ENCODE peak calls at places on chromosome 17, in four cellular contexts. K is bronchial epithelial cell, G is AG09309, P is pancreas. O is an unnamed sample.

GRCh38 chr17:14301279-14301760 is 439 bp downstream of the HS3ST3B1 start:
- DNase-seq in P (no peak), K (peak), G (no peak), O (no peak)

GRCh38 chr17:40561871-40562611 is 3.2 kb downstream of the CCR7 start:
- DNase-seq in P (peak), G (no peak), K (no peak), O (no peak)

GRCh38 chr17:34146440-34147043 is 108.5 kb upstream of the CCL2 start:
- DNase-seq in P (peak), K (peak), G (no peak), O (peak)

GRCh38 chr17:76032073-76032779 is 5.1 kb upstream of the EVPL start:
- DNase-seq in G (no peak), P (no peak), K (no peak), O (no peak)

GRCh38 chr17:34840758-34841157 is 120.5 kb downstream of the CCT6B start:
- DNase-seq in K (no peak), P (no peak), G (no peak), O (no peak)

GRCh38 chr17:64343833-64344637 is 46.6 kb downstream of the PECAM1 start:
- DNase-seq in G (peak), P (no peak), K (peak), O (peak)

GRCh38 chr17:34537445-34537844 is 41.9 kb upstream of the TMEM132E start:
- DNase-seq in P (no peak), G (no peak), K (no peak), O (no peak)

GRCh38 chr17:80055597-80055996 is 19.2 kb downstream of the CCDC40 start:
- DNase-seq in K (no peak), G (no peak), P (no peak), O (no peak)

GRCh38 chr17:1153795-1154546 is 25.8 kb downstream of the ABR start:
- DNase-seq in P (no peak), G (peak), K (no peak), O (peak)

GRCh38 chr17:74499992-74500391 is 31.3 kb downstream of the CD300LB start:
- DNase-seq in G (no peak), P (no peak), K (no peak), O (no peak)

GRCh38 chr17:68431661-68432071 is 25.6 kb downstream of the WIPI1 start:
- DNase-seq in P (peak), K (peak), G (no peak), O (peak)

GRCh38 chr17:28379814-28380571 is 8.5 kb downstream of the SARM1 start:
- DNase-seq in P (no peak), G (peak), K (peak), O (peak)

GRCh38 chr17:28384281-28385036 is 13.0 kb downstream of the SARM1 start:
- DNase-seq in P (peak), G (no peak), K (peak), O (no peak)

GRCh38 chr17:28385037-28385797 is 13.7 kb downstream of the SARM1 start:
- DNase-seq in K (no peak), P (peak), G (no peak), O (no peak)

GRCh38 chr17:28380572-28380907 is 9.0 kb downstream of the SARM1 start:
- DNase-seq in K (no peak), G (no peak), P (no peak), O (no peak)

DNA sequence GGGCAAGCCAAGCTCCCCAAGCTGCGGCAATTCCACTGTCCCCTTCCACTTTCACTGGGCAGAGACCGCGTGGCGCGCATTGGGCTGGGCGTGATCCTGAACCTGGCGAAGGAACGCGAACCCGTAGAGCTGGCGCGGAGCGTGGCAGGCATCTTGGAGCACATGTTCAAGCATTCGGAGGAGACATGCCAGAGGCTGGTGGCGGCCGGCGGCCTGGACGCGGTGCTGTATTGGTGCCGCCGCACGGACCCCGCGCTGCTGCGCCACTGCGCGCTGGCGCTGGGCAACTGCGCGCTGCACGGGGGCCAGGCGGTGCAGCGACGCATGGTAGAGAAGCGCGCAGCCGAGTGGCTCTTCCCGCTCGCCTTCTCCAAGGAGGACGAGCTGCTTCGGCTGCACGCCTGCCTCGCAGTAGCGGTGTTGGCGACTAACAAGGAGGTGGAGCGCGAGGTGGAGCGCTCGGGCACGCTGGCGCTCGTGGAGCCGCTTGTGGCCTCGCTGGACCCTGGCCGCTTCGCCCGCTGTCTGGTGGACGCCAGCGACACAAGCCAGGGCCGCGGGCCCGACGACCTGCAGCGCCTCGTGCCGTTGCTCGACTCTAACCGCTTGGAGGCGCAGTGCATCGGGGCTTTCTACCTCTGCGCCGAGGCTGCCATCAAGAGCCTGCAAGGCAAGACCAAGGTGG is 9.8 kb downstream of the SARM1 start:
- DNase-seq in G (no peak), P (no peak), K (peak), O (no peak)
- TF ChIP-seq CTCF in G (peak), P (no peak), K (peak), O (no peak)

GRCh38 chr17:82008941-82009405 is 13.7 kb downstream of the CENPX start:
- DNase-seq in P (no peak), K (no peak), G (no peak), O (no peak)

GRCh38 chr17:82006468-82007227 is 16.0 kb downstream of the CENPX start:
- DNase-seq in G (no peak), P (no peak), K (peak), O (peak)

GRCh38 chr17:82007228-82007494 is 15.5 kb downstream of the CENPX start:
- DNase-seq in K (no peak), G (no peak), P (no peak), O (no peak)

GRCh38 chr17:82008258-82008940 is 14.3 kb downstream of the CENPX start:
- DNase-seq in P (no peak), G (no peak), K (no peak), O (no peak)

GRCh38 chr17:82007495-82008257 is 15.0 kb downstream of the CENPX start:
- DNase-seq in G (no peak), P (no peak), K (no peak), O (no peak)
- TF ChIP-seq CTCF in G (no peak), P (no peak), K (no peak), O (no peak)

DNA sequence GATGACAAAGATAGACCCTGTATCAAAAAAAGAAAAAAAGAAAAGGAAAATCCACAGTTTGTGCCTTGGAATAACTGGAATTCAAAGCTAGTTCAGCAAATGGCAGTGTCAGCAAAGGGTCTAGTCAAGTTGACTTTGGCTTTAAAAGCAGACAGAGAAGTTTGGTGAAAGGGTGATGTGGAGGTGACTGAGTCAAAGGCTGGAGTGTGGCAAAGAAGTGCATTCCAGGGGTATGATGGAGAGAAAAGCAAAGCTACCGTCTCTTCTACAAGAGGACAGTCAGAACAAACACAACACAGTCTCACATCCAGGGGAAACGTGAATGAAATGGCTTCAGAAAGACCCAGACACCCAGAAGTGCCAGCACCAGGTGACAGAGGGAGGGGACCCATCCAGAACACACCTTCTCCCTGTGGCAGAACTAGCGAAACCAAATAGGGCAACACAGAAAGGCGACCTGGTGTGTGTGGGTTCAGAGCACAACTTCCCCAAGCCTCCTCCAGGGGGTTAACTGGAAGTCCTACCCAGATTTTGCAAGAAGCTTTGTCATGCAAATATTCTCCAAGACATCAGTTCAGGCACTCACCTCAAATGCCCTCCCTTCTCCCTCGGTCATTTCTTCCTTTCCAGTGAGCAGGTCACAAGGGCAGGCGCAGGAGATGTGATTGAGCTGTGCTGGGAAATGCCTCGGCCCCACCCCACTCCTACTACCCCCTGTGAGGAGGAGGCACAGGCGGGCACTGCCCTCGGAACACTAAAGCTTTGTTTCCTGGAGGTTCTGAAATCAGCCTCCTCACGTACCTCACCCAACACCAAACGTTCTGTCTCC is 481.9 kb downstream of the SOX9 start:
- DNase-seq in G (no peak), P (no peak), K (peak), O (peak)
- TF ChIP-seq CTCF in G (peak), P (no peak), K (peak), O (peak)

GRCh38 chr17:67376892-67377726 is at the start of gene PITPNC1:
- DNase-seq in P (peak), K (peak), G (no peak), O (peak)

GRCh38 chr17:67375761-67376160 is 1.3 kb upstream of the PITPNC1 start:
- DNase-seq in G (no peak), K (no peak), P (no peak), O (no peak)

GRCh38 chr17:67376509-67376891 is 581 bp upstream of the PITPNC1 start:
- DNase-seq in G (no peak), P (peak), K (no peak), O (peak)

GRCh38 chr17:67374329-67375053 is 2.6 kb upstream of the PITPNC1 start:
- DNase-seq in K (peak), P (peak), G (no peak), O (peak)

GRCh38 chr17:67375054-67375427 is 2.0 kb upstream of the PITPNC1 start:
- DNase-seq in P (no peak), G (no peak), K (no peak), O (no peak)
- TF ChIP-seq CTCF in P (no peak), G (no peak), K (no peak), O (no peak)

DNA sequence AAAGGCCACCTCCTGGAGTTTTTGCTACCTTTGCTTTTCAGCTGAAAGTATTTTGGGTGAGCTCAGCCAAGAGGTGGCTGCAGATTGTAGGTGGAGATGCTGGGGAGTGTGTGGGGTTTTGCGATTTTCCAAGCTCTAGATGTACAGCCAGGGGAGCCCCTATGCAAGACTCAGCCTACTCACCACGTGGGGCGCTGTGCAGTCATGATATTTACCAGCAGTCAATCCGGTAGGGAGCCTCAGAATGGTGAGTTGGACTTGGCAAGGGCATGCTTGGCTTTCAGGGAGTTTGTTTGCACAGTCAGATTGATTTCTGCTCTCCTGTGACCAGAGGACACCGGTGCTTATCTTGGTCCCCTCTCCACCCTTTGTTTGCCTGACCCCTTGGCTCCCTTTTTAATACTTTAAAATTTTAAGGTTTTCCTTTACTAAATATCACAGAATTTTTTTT is 175.3 kb downstream of the UTP18 start:
- DNase-seq in P (peak), G (no peak), K (peak), O (peak)
- TF ChIP-seq CTCF in P (peak), G (peak), K (peak), O (peak)

GRCh38 chr17:8981443-8981842 is 15.9 kb upstream of the PIK3R5 start:
- DNase-seq in G (no peak), P (no peak), K (no peak), O (no peak)

GRCh38 chr17:8988263-8988662 is 22.8 kb upstream of the PIK3R5 start:
- DNase-seq in K (no peak), G (no peak), P (no peak), O (no peak)

GRCh38 chr17:8991514-8992285 is 26.2 kb upstream of the PIK3R5 start:
- DNase-seq in P (peak), G (no peak), K (peak), O (peak)

GRCh38 chr17:8985054-8985701 is 19.7 kb upstream of the PIK3R5 start:
- DNase-seq in G (no peak), K (no peak), P (no peak), O (no peak)

DNA sequence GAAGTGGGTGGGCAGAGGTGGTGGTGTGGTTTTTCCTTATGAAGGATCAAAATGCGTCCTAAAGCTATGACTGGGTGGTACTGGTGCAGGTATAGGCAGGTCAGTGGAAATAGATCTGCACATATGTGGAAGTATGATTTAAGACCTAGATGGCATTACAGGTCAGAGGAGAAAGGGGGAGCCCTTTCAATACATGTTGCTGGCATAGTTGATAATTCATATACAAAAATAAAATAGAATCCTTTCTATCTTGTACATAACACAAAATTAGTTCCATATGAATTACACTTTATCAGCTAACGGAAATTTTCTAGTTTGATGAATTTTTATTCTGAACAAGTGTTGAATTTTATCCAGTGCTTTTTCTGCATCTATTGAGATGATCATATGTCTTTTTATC is 20.8 kb upstream of the PIK3R5 start:
- DNase-seq in P (no peak), G (no peak), K (peak), O (no peak)
- TF ChIP-seq CTCF in P (no peak), G (no peak), K (no peak), O (no peak)

DNA sequence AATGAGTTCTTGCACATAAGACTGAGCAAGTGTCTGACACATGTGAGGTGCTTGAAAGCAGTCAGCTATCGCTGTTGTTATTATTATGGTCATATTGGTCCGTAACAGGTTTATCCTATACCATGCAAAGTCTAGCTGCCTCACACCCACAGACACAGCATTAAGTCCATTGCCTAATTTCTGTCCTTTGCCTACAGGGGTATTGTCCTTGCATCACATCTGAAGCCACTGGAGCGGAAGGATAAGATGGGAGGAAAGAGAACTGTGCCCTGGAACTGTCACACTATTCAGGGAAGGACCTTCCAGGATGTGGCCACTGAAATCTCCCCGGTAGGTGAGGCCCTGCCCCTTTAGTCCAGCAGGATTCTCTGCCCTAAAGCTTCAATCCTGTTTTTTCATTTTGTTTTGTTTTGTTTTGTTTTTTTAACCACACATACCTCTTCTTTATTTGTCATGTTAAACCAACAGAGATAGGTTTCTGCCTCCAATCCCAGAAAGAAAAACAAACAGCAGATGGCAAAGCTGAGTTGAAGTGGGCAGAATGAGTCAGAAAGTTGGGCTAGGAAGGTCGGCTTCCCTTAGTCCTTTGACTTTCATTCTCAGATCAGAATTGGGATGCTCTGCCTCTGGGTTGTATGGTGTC is 2.2 kb upstream of the EFTUD2 start:
- DNase-seq in K (peak), P (no peak), G (peak), O (peak)
- TF ChIP-seq CTCF in K (peak), P (no peak), G (peak), O (no peak)

GRCh38 chr17:49585422-49586027 is 9.9 kb downstream of the NXPH3 start:
- DNase-seq in K (no peak), P (no peak), G (no peak), O (no peak)
- TF ChIP-seq CTCF in K (peak), P (no peak), G (peak), O (no peak)

GRCh38 chr17:43986225-43986981 is 18.0 kb upstream of the NAGS start:
- DNase-seq in G (no peak), K (no peak), P (no peak), O (no peak)

GRCh38 chr17:43982171-43982570 is 22.3 kb upstream of the NAGS start:
- DNase-seq in P (no peak), K (no peak), G (no peak), O (no peak)

GRCh38 chr17:43984521-43984920 is 19.9 kb upstream of the NAGS start:
- DNase-seq in P (no peak), G (no peak), K (no peak), O (no peak)

GRCh38 chr17:43983196-43983514 is 21.3 kb upstream of the NAGS start:
- DNase-seq in P (no peak), K (no peak), G (no peak), O (no peak)

DNA sequence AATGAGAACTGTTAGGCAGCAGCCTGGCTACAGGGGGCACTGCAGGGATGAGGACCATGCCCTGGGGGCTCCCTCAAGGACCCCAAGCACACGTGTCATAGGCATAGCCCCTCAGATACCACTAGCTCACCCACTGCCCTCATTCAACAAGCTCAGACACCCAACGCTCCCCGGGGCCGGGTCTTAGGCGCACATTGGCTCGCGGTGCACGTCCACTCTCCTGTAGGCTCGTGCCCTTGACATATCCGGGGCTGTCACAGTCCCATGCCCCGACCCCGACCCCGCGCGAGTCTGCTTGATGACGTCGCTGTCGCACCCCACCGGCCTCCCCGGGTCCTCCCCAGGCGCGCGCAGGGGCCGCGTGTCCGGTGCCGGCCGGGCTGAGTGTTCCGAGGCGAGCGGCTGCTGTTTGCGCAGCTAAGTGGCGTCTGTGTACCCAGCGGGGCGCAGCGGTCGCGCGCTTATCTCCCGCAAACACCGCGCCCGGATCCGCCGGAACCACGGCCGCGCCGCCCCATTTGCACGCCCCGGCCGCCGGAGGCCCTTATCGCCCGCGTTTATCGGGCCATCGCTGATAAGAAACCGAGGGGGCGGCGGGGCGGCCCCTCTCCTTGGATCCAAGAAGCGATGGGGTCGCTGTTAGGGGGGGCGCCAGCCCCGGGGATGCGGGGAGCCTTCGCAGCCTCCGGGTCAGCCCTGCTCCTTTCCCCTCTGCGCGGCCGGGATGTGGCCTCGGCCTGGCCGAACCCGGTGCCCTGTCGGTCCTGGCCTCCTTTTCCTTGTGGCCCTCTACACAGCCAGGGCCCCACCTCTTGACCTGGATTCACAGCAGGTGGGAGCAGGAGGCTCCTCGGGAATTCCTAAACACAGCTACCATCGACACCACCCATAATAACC is 20.7 kb upstream of the NAGS start:
- DNase-seq in G (no peak), K (no peak), P (peak), O (no peak)
- TF ChIP-seq CTCF in G (peak), K (peak), P (no peak), O (no peak)

GRCh38 chr17:16927641-16928321 is 44.1 kb downstream of the TNFRSF13B start:
- DNase-seq in K (no peak), G (no peak), P (peak), O (no peak)

GRCh38 chr17:16928406-16929280 is 43.3 kb downstream of the TNFRSF13B start:
- DNase-seq in K (no peak), P (peak), G (no peak), O (no peak)

GRCh38 chr17:16929757-16930520 is 42.0 kb downstream of the TNFRSF13B start:
- DNase-seq in K (no peak), P (peak), G (no peak), O (no peak)

GRCh38 chr17:16930571-16931317 is 41.2 kb downstream of the TNFRSF13B start:
- DNase-seq in K (no peak), P (peak), G (no peak), O (no peak)

GRCh38 chr17:16929281-16929680 is 42.6 kb downstream of the TNFRSF13B start:
- DNase-seq in K (no peak), P (no peak), G (no peak), O (no peak)
- TF ChIP-seq CTCF in K (no peak), P (no peak), G (no peak), O (no peak)

O was measured in MCF 10A.